ENCODE peak calls at places on chromosomes 7 and 10, in ten cellular contexts. W is IMR-90, Y is tibial nerve, N is uterus, U is lower leg skin, L is A549, H is gastrocnemius medialis, O is sigmoid colon, C is spleen, M is body of pancreas. B is an unnamed sample.

GRCh38 chr7:11896663-11897062 is 64.7 kb upstream of the THSD7A start:
- DNase-seq in U (no peak), Y (no peak), W (no peak), L (no peak), N (no peak), H (no peak), C (no peak), M (no peak), O (no peak), B (no peak)

GRCh38 chr10:87961314-87961713 is 97.9 kb downstream of the PTEN start:
- DNase-seq in Y (no peak), U (no peak), L (no peak), H (no peak), M (no peak), O (no peak), C (no peak), N (no peak), W (peak), B (no peak)

GRCh38 chr10:20059084-20059835 is 243.0 kb downstream of the PLXDC2 start:
- DNase-seq in L (no peak), O (no peak), W (peak), H (no peak), N (no peak), C (no peak), U (no peak), Y (no peak), M (no peak), B (no peak)

GRCh38 chr10:87915989-87916388 is 52.6 kb downstream of the PTEN start:
- DNase-seq in N (no peak), C (no peak), H (no peak), M (no peak), O (no peak), Y (no peak), U (no peak), W (peak), L (no peak), B (no peak)

GRCh38 chr10:88858493-88858892 is 6.8 kb upstream of the ANKRD22 start:
- DNase-seq in O (no peak), N (no peak), U (no peak), C (no peak), W (peak), H (no peak), Y (no peak), M (no peak), L (no peak), B (no peak)

GRCh38 chr10:66238343-66238742 is 687.5 kb upstream of the LRRTM3 start:
- DNase-seq in M (no peak), C (no peak), W (no peak), O (no peak), Y (no peak), H (no peak), U (no peak), N (no peak), L (no peak), B (no peak)

GRCh38 chr10:125991009-125991788 is 94.8 kb downstream of the FANK1 start:
- DNase-seq in M (no peak), H (no peak), L (no peak), W (no peak), O (no peak), U (no peak), C (no peak), Y (no peak), N (no peak), B (no peak)

GRCh38 chr10:4883079-4883739 is 57.2 kb downstream of the AKR1E2 start:
- DNase-seq in U (no peak), W (peak), H (no peak), N (no peak), L (no peak), Y (no peak), M (no peak), O (no peak), C (no peak), B (no peak)

GRCh38 chr7:46034056-46034768 is 113.1 kb upstream of the IGFBP3 start:
- DNase-seq in M (no peak), N (no peak), W (peak), O (no peak), C (no peak), Y (no peak), H (no peak), L (no peak), U (no peak), B (no peak)

GRCh38 chr7:119783799-119784198 is 489.2 kb upstream of the KCND2 start:
- DNase-seq in O (no peak), U (no peak), C (no peak), N (no peak), W (peak), M (no peak), Y (no peak), H (no peak), L (no peak), B (no peak)

GRCh38 chr7:2735744-2736143 is 47.7 kb downstream of the AMZ1 start:
- DNase-seq in L (no peak), Y (no peak), M (no peak), O (peak), C (peak), U (no peak), H (no peak), N (no peak), W (no peak), B (no peak)

GRCh38 chr7:29122750-29123149 is 23.6 kb downstream of the CPVL start:
- DNase-seq in C (no peak), L (no peak), H (no peak), U (no peak), Y (no peak), M (no peak), N (no peak), O (no peak), W (no peak), B (no peak)

GRCh38 chr7:133827707-133828580 is 299.2 kb upstream of the LRGUK start:
- DNase-seq in L (no peak), N (no peak), W (peak), Y (no peak), C (no peak), M (no peak), U (no peak), O (no peak), H (no peak), B (no peak)

GRCh38 chr10:1620803-1621202 is 116.5 kb downstream of the ADARB2 start:
- DNase-seq in Y (no peak), H (no peak), C (no peak), N (no peak), W (no peak), U (no peak), O (no peak), M (no peak), L (no peak), B (no peak)

GRCh38 chr10:42638821-42639270 is 476 bp upstream of the ZNF33B start:
- DNase-seq in U (no peak), N (no peak), C (no peak), M (no peak), Y (no peak), H (no peak), W (no peak), O (no peak), L (no peak), B (no peak)

GRCh38 chr10:113099431-113100298 is 149.6 kb downstream of the TCF7L2 start:
- DNase-seq in U (no peak), Y (no peak), L (no peak), O (no peak), W (peak), M (no peak), C (no peak), N (no peak), H (no peak), B (no peak)

GRCh38 chr10:75774780-75775490 is 343.5 kb downstream of the LRMDA start:
- DNase-seq in M (no peak), L (no peak), Y (no peak), H (no peak), O (no peak), W (no peak), N (peak), U (no peak), C (no peak), B (no peak)

GRCh38 chr10:93180402-93181040 is 106.8 kb downstream of the CYP26A1 start:
- DNase-seq in W (peak), U (peak), N (peak), L (no peak), H (peak), Y (no peak), C (no peak), O (peak), M (peak), B (no peak)

GRCh38 chr10:34957531-34957930 is 132.6 kb downstream of the CUL2 start:
- DNase-seq in W (no peak), H (no peak), M (no peak), L (no peak), N (no peak), Y (no peak), C (no peak), O (no peak), U (no peak), B (no peak)

GRCh38 chr7:132218876-132219275 is 357.4 kb downstream of the PLXNA4 start:
- DNase-seq in U (no peak), Y (no peak), C (no peak), L (no peak), O (peak), M (no peak), H (no peak), N (no peak), W (no peak), B (no peak)

GRCh38 chr7:77687747-77688144 is 8.5 kb upstream of the RSBN1L start:
- DNase-seq in C (no peak), Y (no peak), U (no peak), H (no peak), O (no peak), L (no peak), N (no peak), W (no peak), M (no peak), B (no peak)

GRCh38 chr7:150432915-150433892 is 17.2 kb upstream of the GIMAP8 start:
- DNase-seq in L (no peak), U (no peak), O (no peak), C (no peak), Y (no peak), W (no peak), M (no peak), N (no peak), H (no peak), B (no peak)

GRCh38 chr10:61097026-61097425 is 153.0 kb upstream of the RHOBTB1 start:
- DNase-seq in N (no peak), C (no peak), U (no peak), L (no peak), O (no peak), W (no peak), Y (no peak), H (no peak), M (no peak), B (no peak)

GRCh38 chr10:61096056-61096455 is 152.1 kb upstream of the RHOBTB1 start:
- DNase-seq in Y (no peak), N (no peak), M (no peak), H (no peak), W (no peak), C (no peak), U (no peak), L (no peak), O (no peak), B (no peak)

GRCh38 chr10:61091531-61091930 is 147.5 kb upstream of the RHOBTB1 start:
- DNase-seq in W (no peak), L (no peak), C (no peak), O (no peak), U (no peak), H (no peak), Y (no peak), M (no peak), N (no peak), B (no peak)
- TF ChIP-seq POLR2A in W (no peak), L (no peak), C (no peak), O (no peak), U (no peak), H (no peak), Y (no peak), M (no peak), N (no peak), B (no peak)

GRCh38 chr7:44112231-44112996 is 8.3 kb downstream of the AEBP1 start:
- DNase-seq in L (no peak), C (peak), W (no peak), M (peak), Y (no peak), H (no peak), N (no peak), O (peak), U (no peak), B (no peak)
- TF ChIP-seq POLR2A in L (no peak), C (no peak), W (no peak), M (no peak), Y (no peak), H (no peak), N (no peak), O (no peak), U (no peak), B (no peak)

DNA sequence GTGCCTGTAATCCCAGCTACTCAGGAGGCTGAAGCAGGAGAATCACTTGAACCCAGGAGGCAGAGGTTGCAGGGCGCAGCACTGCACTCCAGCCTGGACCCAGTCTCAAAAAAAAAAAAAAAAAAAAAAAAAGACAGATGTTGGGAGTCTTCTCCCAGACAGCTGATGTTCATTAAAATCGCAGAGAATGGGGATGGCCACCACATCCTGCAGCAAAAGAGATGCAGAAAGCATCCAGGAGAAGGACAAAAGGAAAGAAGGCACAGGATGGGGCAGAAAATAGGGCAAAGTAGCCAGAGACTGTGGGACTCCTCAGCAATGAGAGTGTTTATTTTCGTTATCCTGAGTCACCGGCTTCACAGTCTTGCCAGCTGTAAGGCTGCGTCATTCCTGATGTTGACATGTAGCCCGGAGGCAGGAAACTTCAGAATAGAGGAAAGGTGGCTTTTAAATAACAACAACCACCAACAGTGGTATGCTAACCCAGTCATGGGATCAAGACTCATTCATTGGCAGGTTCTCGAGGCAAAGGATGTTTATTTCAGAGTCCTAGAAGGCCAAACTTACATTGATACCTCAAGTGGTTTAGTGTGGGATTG is 149.5 kb upstream of the SVIL start:
- DNase-seq in H (peak), M (peak), U (peak), L (peak), C (no peak), W (peak), O (peak), N (peak), Y (peak), B (peak)
- TF ChIP-seq POLR2A in H (peak), M (no peak), U (no peak), L (no peak), C (no peak), W (peak), O (no peak), N (no peak), Y (no peak), B (no peak)

GRCh38 chr10:26697922-26698608 is 564 bp downstream of the PDSS1 start:
- DNase-seq in W (no peak), M (no peak), U (no peak), H (no peak), C (no peak), O (no peak), N (no peak), Y (no peak), L (peak), B (no peak)

GRCh38 chr10:26696786-26697162 is 727 bp upstream of the PDSS1 start:
- DNase-seq in W (peak), U (peak), M (no peak), C (no peak), H (peak), N (no peak), Y (no peak), O (no peak), L (peak), B (no peak)

GRCh38 chr10:26699631-26700030 is 2.1 kb downstream of the PDSS1 start:
- DNase-seq in O (no peak), N (no peak), Y (no peak), H (no peak), W (no peak), C (no peak), M (no peak), U (no peak), L (no peak), B (no peak)

GRCh38 chr10:26698909-26699308 is 1.4 kb downstream of the PDSS1 start:
- DNase-seq in O (no peak), W (no peak), U (no peak), Y (no peak), L (no peak), C (no peak), M (no peak), N (no peak), H (no peak), B (no peak)

GRCh38 chr10:26697163-26697921 is at the start of gene PDSS1:
- DNase-seq in Y (peak), H (peak), M (peak), L (peak), N (peak), U (peak), O (peak), W (peak), C (peak), B (peak)
- TF ChIP-seq POLR2A in Y (peak), H (no peak), M (peak), L (peak), N (peak), U (no peak), O (no peak), W (no peak), C (no peak), B (no peak)

GRCh38 chr10:132631348-132631735 is 93.8 kb downstream of the INPP5A start:
- DNase-seq in C (peak), U (no peak), O (peak), W (no peak), Y (no peak), H (peak), N (peak), L (no peak), M (peak), B (no peak)
- TF ChIP-seq POLR2A in C (no peak), U (no peak), O (peak), W (no peak), Y (no peak), H (no peak), N (no peak), L (no peak), M (no peak), B (no peak)

B was measured in breast epithelium.